ENCODE peak calls at places on chromosome 18, in six cellular contexts. B is NCI-H1417 treated with DMSO at 0.1 percent for 48 hours; H is caudate nucleus; U is endodermal cell; R is activated CD8-positive, alpha-beta memory T cell treated with anti-CD3 and anti-CD28 coated beads, Interleukin-2, amount 50 U/mL, for 4 hours; P is stimulated activated CD4-positive, alpha-beta T cell treated with anti-CD3 and anti-CD28 coated beads, Interleukin-15, amount 100 ng/mL, for 1 hour. Z is an unnamed sample.

GRCh38 chr18:6595666-6596065 is 133.8 kb upstream of the ARHGAP28 start:
- DNase-seq in P (no peak), H (no peak), U (no peak), R (no peak), B (no peak), Z (no peak)

GRCh38 chr18:48022021-48022420 is 91.6 kb upstream of the SMAD2 start:
- DNase-seq in U (no peak), P (no peak), B (no peak), R (no peak), H (no peak), Z (no peak)

GRCh38 chr18:75132931-75133525 is 75.9 kb downstream of the PTGR3 start:
- DNase-seq in P (no peak), U (peak; percentile 24), R (no peak), H (no peak), B (no peak), Z (no peak)

GRCh38 chr18:29012874-29013273 is 835.9 kb upstream of the CDH2 start:
- DNase-seq in R (no peak), P (no peak), B (no peak), H (no peak), U (no peak), Z (no peak)

GRCh38 chr18:3623769-3624545 is 174.0 kb downstream of the TGIF1 start:
- DNase-seq in U (peak; percentile 87), R (no peak), H (no peak), B (no peak), P (no peak), Z (no peak)

GRCh38 chr18:79402977-79403722 is 7.4 kb downstream of the NFATC1 start:
- DNase-seq in B (no peak), H (peak; percentile 23), P (no peak), R (no peak), U (peak; percentile 69), Z (no peak)

GRCh38 chr18:9868857-9869712 is 16.7 kb upstream of the TXNDC2 start:
- DNase-seq in U (peak; percentile 56), R (no peak), H (no peak), B (no peak), P (no peak), Z (no peak)

GRCh38 chr18:25190468-25190867 is 161.5 kb downstream of the ZNF521 start:
- DNase-seq in B (no peak), R (no peak), H (no peak), U (no peak), P (no peak), Z (no peak)

GRCh38 chr18:29434650-29435049 is 1257.7 kb upstream of the CDH2 start:
- DNase-seq in B (no peak), P (no peak), U (no peak), R (no peak), H (no peak), Z (no peak)

GRCh38 chr18:58143391-58143790 is 99.4 kb downstream of the NEDD4L start:
- DNase-seq in U (no peak), B (no peak), R (no peak), P (no peak), H (no peak), Z (no peak)

GRCh38 chr18:70384181-70384790 is 95.4 kb downstream of the SOCS6 start:
- DNase-seq in P (no peak), R (no peak), H (no peak), U (no peak), B (no peak), Z (no peak)

GRCh38 chr18:53747761-53748160 is 476.7 kb downstream of the MBD2 start:
- DNase-seq in U (no peak), H (no peak), P (no peak), B (no peak), R (no peak), Z (no peak)

GRCh38 chr18:61569176-61569892 is 236.1 kb downstream of the CDH20 start:
- DNase-seq in H (no peak), U (no peak), B (no peak), R (no peak), P (no peak), Z (no peak)

GRCh38 chr18:42028232-42028832 is 73.3 kb downstream of the PIK3C3 start:
- DNase-seq in U (peak; percentile 60), H (no peak), P (no peak), B (no peak), R (peak; percentile 18), Z (no peak)

GRCh38 chr18:13934676-13935075 is 19.3 kb upstream of the MC2R start:
- DNase-seq in H (no peak), U (no peak), P (no peak), B (no peak), R (no peak), Z (no peak)

GRCh38 chr18:49747876-49748275 is 65.5 kb downstream of the ACAA2 start:
- DNase-seq in H (no peak), B (no peak), P (no peak), R (no peak), U (peak; percentile 49), Z (no peak)

GRCh38 chr18:34978953-34979608 is 62.1 kb upstream of the MAPRE2 start:
- DNase-seq in B (peak; percentile 71), U (peak; percentile 69), P (peak; percentile 15), R (peak; percentile 75), H (peak; percentile 17), Z (no peak)

GRCh38 chr18:71028285-71028762 is 739.5 kb downstream of the SOCS6 start:
- DNase-seq in P (no peak), H (no peak), R (no peak), U (peak; percentile 54), B (no peak), Z (no peak)

GRCh38 chr18:31610841-31611240 is 19.2 kb downstream of the TTR start:
- DNase-seq in H (no peak), R (no peak), B (no peak), U (peak; percentile 91), P (no peak), Z (no peak)

GRCh38 chr18:59268722-59269562 is 4.3 kb downstream of the RAX start:
- DNase-seq in B (no peak), H (no peak), R (no peak), U (peak; percentile 94), P (no peak), Z (no peak)

GRCh38 chr18:50094221-50094773 is 100.7 kb downstream of the MYO5B start:
- DNase-seq in U (no peak), B (no peak), H (no peak), R (no peak), P (no peak), Z (no peak)

GRCh38 chr18:76821356-76821874 is 942 bp upstream of the ZNF236 start:
- DNase-seq in H (no peak), R (no peak), P (no peak), B (no peak), U (no peak), Z (no peak)

GRCh38 chr18:79512461-79513380 is 117.0 kb downstream of the NFATC1 start:
- DNase-seq in U (peak; percentile 43), B (no peak), R (peak; percentile 14), P (no peak), H (no peak), Z (no peak)

GRCh38 chr18:68800075-68800474 is 2.2 kb downstream of the CCDC102B start:
- DNase-seq in P (no peak), B (no peak), H (no peak), U (no peak), R (no peak), Z (no peak)

GRCh38 chr18:72868666-72869661 is 1.2 kb upstream of the NETO1 start:
- DNase-seq in R (no peak), P (no peak), H (no peak), U (peak; percentile 65), B (no peak), Z (no peak)

GRCh38 chr18:77423468-77423867 is 173.8 kb downstream of the GALR1 start:
- DNase-seq in R (no peak), U (no peak), B (no peak), P (no peak), H (no peak), Z (no peak)

Z was measured in NCI-H187.